ENCODE peak calls at places on chromosomes 13 and 19, in seven cellular contexts. One of them, this sample, is unnamed. For H3K9me3, the result is how much of the 10 kb centered on the place peaks cover.

GRCh38 chr13:32150794-32151193 is 119.2 kb downstream of the FRY start:
- DNase-seq in breast epithelium: peak
- DNase-seq in tibial nerve: peak
- DNase-seq in CD8-positive, alpha-beta memory T cell: no peak
- DNase-seq in endothelial cell of umbilical vein: no peak
- DNase-seq in heart left ventricle: peak
- DNase-seq in A549: no peak
- DNase-seq in this sample: peak

GRCh38 chr19:10892256-10892655 is 20.9 kb downstream of the CARM1 start:
- DNase-seq in breast epithelium: no peak
- DNase-seq in tibial nerve: no peak
- DNase-seq in CD8-positive, alpha-beta memory T cell: no peak
- DNase-seq in endothelial cell of umbilical vein: no peak
- DNase-seq in heart left ventricle: no peak
- DNase-seq in A549: no peak
- DNase-seq in this sample: no peak

GRCh38 chr19:16325671-16326400 is 1.2 kb downstream of the KLF2 start:
- DNase-seq in breast epithelium: no peak
- DNase-seq in tibial nerve: no peak
- DNase-seq in CD8-positive, alpha-beta memory T cell: peak
- DNase-seq in endothelial cell of umbilical vein: peak
- DNase-seq in heart left ventricle: peak
- DNase-seq in A549: no peak
- DNase-seq in this sample: peak

GRCh38 chr13:48930933-48931332 is 44.8 kb upstream of the FNDC3A start:
- DNase-seq in breast epithelium: no peak
- DNase-seq in tibial nerve: no peak
- DNase-seq in CD8-positive, alpha-beta memory T cell: no peak
- DNase-seq in endothelial cell of umbilical vein: no peak
- DNase-seq in heart left ventricle: no peak
- DNase-seq in A549: no peak
- DNase-seq in this sample: no peak

GRCh38 chr19:33477781-33478180 is 43.8 kb downstream of the PEPD start:
- DNase-seq in breast epithelium: no peak
- DNase-seq in tibial nerve: no peak
- DNase-seq in CD8-positive, alpha-beta memory T cell: no peak
- DNase-seq in endothelial cell of umbilical vein: no peak
- DNase-seq in heart left ventricle: no peak
- DNase-seq in A549: no peak
- DNase-seq in this sample: no peak

GRCh38 chr19:57812201-57812600 is 2.5 kb downstream of the ZNF552 start:
- DNase-seq in breast epithelium: no peak
- DNase-seq in tibial nerve: no peak
- DNase-seq in CD8-positive, alpha-beta memory T cell: no peak
- DNase-seq in endothelial cell of umbilical vein: no peak
- DNase-seq in heart left ventricle: no peak
- DNase-seq in A549: no peak
- DNase-seq in this sample: no peak

GRCh38 chr13:76473552-76474134 is 412.6 kb downstream of the KCTD12 start:
- DNase-seq in breast epithelium: peak
- DNase-seq in tibial nerve: peak
- DNase-seq in CD8-positive, alpha-beta memory T cell: peak
- DNase-seq in endothelial cell of umbilical vein: peak
- DNase-seq in heart left ventricle: peak
- DNase-seq in A549: peak
- DNase-seq in this sample: peak

GRCh38 chr19:38455031-38455430 is 21.5 kb downstream of the RYR1 start:
- DNase-seq in breast epithelium: no peak
- DNase-seq in tibial nerve: no peak
- DNase-seq in CD8-positive, alpha-beta memory T cell: no peak
- DNase-seq in endothelial cell of umbilical vein: no peak
- DNase-seq in heart left ventricle: no peak
- DNase-seq in A549: no peak
- DNase-seq in this sample: no peak

GRCh38 chr19:40119380-40119779 is 28.6 kb upstream of the ZNF780A start:
- DNase-seq in breast epithelium: no peak
- DNase-seq in tibial nerve: no peak
- DNase-seq in CD8-positive, alpha-beta memory T cell: no peak
- DNase-seq in endothelial cell of umbilical vein: no peak
- DNase-seq in heart left ventricle: no peak
- DNase-seq in A549: no peak
- DNase-seq in this sample: no peak

GRCh38 chr19:14449321-14449720 is 16.2 kb downstream of the PKN1 start:
- DNase-seq in breast epithelium: no peak
- DNase-seq in tibial nerve: no peak
- DNase-seq in CD8-positive, alpha-beta memory T cell: no peak
- DNase-seq in endothelial cell of umbilical vein: no peak
- DNase-seq in heart left ventricle: no peak
- DNase-seq in A549: no peak
- DNase-seq in this sample: no peak

GRCh38 chr19:4709440-4710280 is 14.0 kb downstream of the DPP9 start:
- DNase-seq in breast epithelium: no peak
- DNase-seq in tibial nerve: no peak
- DNase-seq in CD8-positive, alpha-beta memory T cell: no peak
- DNase-seq in endothelial cell of umbilical vein: no peak
- DNase-seq in heart left ventricle: no peak
- DNase-seq in A549: no peak
- DNase-seq in this sample: no peak

GRCh38 chr13:42893346-42893745 is 98.7 kb downstream of the EPSTI1 start:
- DNase-seq in breast epithelium: no peak
- DNase-seq in tibial nerve: no peak
- DNase-seq in CD8-positive, alpha-beta memory T cell: no peak
- DNase-seq in endothelial cell of umbilical vein: peak
- DNase-seq in heart left ventricle: no peak
- DNase-seq in A549: no peak
- DNase-seq in this sample: no peak

GRCh38 chr13:38159710-38160109 is 189.9 kb upstream of the UFM1 start:
- DNase-seq in breast epithelium: no peak
- DNase-seq in tibial nerve: no peak
- DNase-seq in CD8-positive, alpha-beta memory T cell: no peak
- DNase-seq in endothelial cell of umbilical vein: no peak
- DNase-seq in heart left ventricle: no peak
- DNase-seq in A549: no peak
- DNase-seq in this sample: no peak

GRCh38 chr19:29577662-29577963 is 28.5 kb upstream of the POP4 start:
- DNase-seq in breast epithelium: no peak
- DNase-seq in tibial nerve: no peak
- DNase-seq in CD8-positive, alpha-beta memory T cell: no peak
- DNase-seq in endothelial cell of umbilical vein: no peak
- DNase-seq in heart left ventricle: no peak
- DNase-seq in A549: no peak
- DNase-seq in this sample: no peak

GRCh38 chr13:31764556-31764955 is 25.2 kb downstream of the RXFP2 start:
- DNase-seq in breast epithelium: no peak
- DNase-seq in tibial nerve: no peak
- DNase-seq in CD8-positive, alpha-beta memory T cell: no peak
- DNase-seq in endothelial cell of umbilical vein: no peak
- DNase-seq in heart left ventricle: no peak
- DNase-seq in A549: no peak
- DNase-seq in this sample: no peak

GRCh38 chr13:95689582-95689926 is 12.6 kb downstream of the DNAJC3 start:
- DNase-seq in breast epithelium: no peak
- DNase-seq in tibial nerve: no peak
- DNase-seq in CD8-positive, alpha-beta memory T cell: no peak
- DNase-seq in endothelial cell of umbilical vein: no peak
- DNase-seq in heart left ventricle: no peak
- DNase-seq in A549: no peak
- DNase-seq in this sample: no peak

GRCh38 chr19:20079487-20079886 is 1.7 kb downstream of the ZNF90 start:
- DNase-seq in breast epithelium: no peak
- DNase-seq in tibial nerve: no peak
- DNase-seq in CD8-positive, alpha-beta memory T cell: no peak
- DNase-seq in endothelial cell of umbilical vein: no peak
- DNase-seq in heart left ventricle: no peak
- DNase-seq in A549: no peak
- DNase-seq in this sample: no peak

GRCh38 chr19:33387351-33388230 is 14.1 kb downstream of the CEBPG start:
- DNase-seq in breast epithelium: no peak
- DNase-seq in tibial nerve: no peak
- DNase-seq in CD8-positive, alpha-beta memory T cell: peak
- DNase-seq in endothelial cell of umbilical vein: no peak
- DNase-seq in heart left ventricle: peak
- DNase-seq in A549: no peak
- DNase-seq in this sample: peak

GRCh38 chr13:35388456-35388855 is 88.0 kb downstream of the MAB21L1 start:
- DNase-seq in breast epithelium: no peak
- DNase-seq in tibial nerve: no peak
- DNase-seq in CD8-positive, alpha-beta memory T cell: no peak
- DNase-seq in endothelial cell of umbilical vein: no peak
- DNase-seq in heart left ventricle: no peak
- DNase-seq in A549: no peak
- DNase-seq in this sample: no peak

GRCh38 chr19:1082165-1082927 is 12.8 kb downstream of the POLR2E start:
- DNase-seq in breast epithelium: peak
- DNase-seq in tibial nerve: no peak
- DNase-seq in CD8-positive, alpha-beta memory T cell: peak
- DNase-seq in endothelial cell of umbilical vein: peak
- DNase-seq in heart left ventricle: no peak
- DNase-seq in A549: peak
- DNase-seq in this sample: peak
- H3K27ac ChIP-seq in breast epithelium: peak
- H3K27ac ChIP-seq in tibial nerve: no peak
- H3K27ac ChIP-seq in CD8-positive, alpha-beta memory T cell: no peak
- H3K27ac ChIP-seq in endothelial cell of umbilical vein: no peak
- H3K27ac ChIP-seq in heart left ventricle: no peak
- H3K27ac ChIP-seq in A549: peak
- H3K27ac ChIP-seq in this sample: no peak

GRCh38 chr13:101323601-101324000 is 92.7 kb downstream of the NALCN start:
- DNase-seq in breast epithelium: no peak
- DNase-seq in tibial nerve: no peak
- DNase-seq in CD8-positive, alpha-beta memory T cell: no peak
- DNase-seq in endothelial cell of umbilical vein: no peak
- DNase-seq in heart left ventricle: no peak
- DNase-seq in A549: no peak
- DNase-seq in this sample: no peak

GRCh38 chr13:101327844-101328243 is 88.5 kb downstream of the NALCN start:
- DNase-seq in breast epithelium: no peak
- DNase-seq in tibial nerve: no peak
- DNase-seq in CD8-positive, alpha-beta memory T cell: no peak
- DNase-seq in endothelial cell of umbilical vein: no peak
- DNase-seq in heart left ventricle: no peak
- DNase-seq in A549: no peak
- DNase-seq in this sample: no peak

GRCh38 chr13:101331731-101332130 is 84.6 kb downstream of the NALCN start:
- DNase-seq in breast epithelium: no peak
- DNase-seq in tibial nerve: no peak
- DNase-seq in CD8-positive, alpha-beta memory T cell: no peak
- DNase-seq in endothelial cell of umbilical vein: no peak
- DNase-seq in heart left ventricle: no peak
- DNase-seq in A549: no peak
- DNase-seq in this sample: no peak

GRCh38 chr13:101325423-101325822 is 90.9 kb downstream of the NALCN start:
- DNase-seq in breast epithelium: no peak
- DNase-seq in tibial nerve: no peak
- DNase-seq in CD8-positive, alpha-beta memory T cell: no peak
- DNase-seq in endothelial cell of umbilical vein: no peak
- DNase-seq in heart left ventricle: no peak
- DNase-seq in A549: no peak
- DNase-seq in this sample: no peak

DNA sequence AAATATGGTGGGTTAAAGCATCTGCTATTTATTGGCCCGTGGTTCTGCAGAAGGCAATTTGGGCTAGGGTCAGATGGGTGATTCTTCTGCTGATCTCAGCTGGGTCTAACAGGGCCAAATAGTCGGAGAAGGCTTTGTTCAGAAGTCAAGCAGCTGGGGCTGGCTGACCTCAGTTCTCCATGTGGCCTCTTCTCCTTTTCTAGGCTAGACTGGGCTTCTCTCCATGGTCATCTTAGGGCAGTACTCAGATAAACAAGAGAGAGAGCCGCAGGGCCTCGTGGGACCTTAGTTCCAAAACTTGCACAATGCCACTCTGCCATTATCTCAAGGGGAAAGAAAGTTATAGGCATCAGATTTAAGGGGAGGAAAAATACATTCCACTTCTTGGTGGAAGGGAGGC is 89.6 kb downstream of the NALCN start:
- DNase-seq in breast epithelium: no peak
- DNase-seq in tibial nerve: no peak
- DNase-seq in CD8-positive, alpha-beta memory T cell: no peak
- DNase-seq in endothelial cell of umbilical vein: no peak
- DNase-seq in heart left ventricle: no peak
- DNase-seq in A549: no peak
- DNase-seq in this sample: no peak
- H3K9me3 ChIP-seq in breast epithelium: under half
- H3K9me3 ChIP-seq in tibial nerve: under half
- H3K9me3 ChIP-seq in CD8-positive, alpha-beta memory T cell: under half
- H3K9me3 ChIP-seq in endothelial cell of umbilical vein: under half
- H3K9me3 ChIP-seq in heart left ventricle: under half
- H3K9me3 ChIP-seq in A549: under half
- H3K9me3 ChIP-seq in this sample: under half

GRCh38 chr13:20193142-20193923 is 595 bp upstream of the GJB2 start:
- DNase-seq in breast epithelium: no peak
- DNase-seq in tibial nerve: no peak
- DNase-seq in CD8-positive, alpha-beta memory T cell: no peak
- DNase-seq in endothelial cell of umbilical vein: no peak
- DNase-seq in heart left ventricle: no peak
- DNase-seq in A549: no peak
- DNase-seq in this sample: no peak
- H3K4me3 ChIP-seq in breast epithelium: peak
- H3K4me3 ChIP-seq in tibial nerve: peak
- H3K4me3 ChIP-seq in CD8-positive, alpha-beta memory T cell: peak
- H3K4me3 ChIP-seq in endothelial cell of umbilical vein: no peak
- H3K4me3 ChIP-seq in heart left ventricle: peak
- H3K4me3 ChIP-seq in A549: peak
- H3K4me3 ChIP-seq in this sample: peak

GRCh38 chr19:343941-344624 is 513 bp downstream of the MIER2 start:
- DNase-seq in breast epithelium: no peak
- DNase-seq in tibial nerve: no peak
- DNase-seq in CD8-positive, alpha-beta memory T cell: no peak
- DNase-seq in endothelial cell of umbilical vein: peak
- DNase-seq in heart left ventricle: no peak
- DNase-seq in A549: peak
- DNase-seq in this sample: peak
- H3K27ac ChIP-seq in breast epithelium: peak
- H3K27ac ChIP-seq in tibial nerve: peak
- H3K27ac ChIP-seq in CD8-positive, alpha-beta memory T cell: peak
- H3K27ac ChIP-seq in endothelial cell of umbilical vein: peak
- H3K27ac ChIP-seq in heart left ventricle: peak
- H3K27ac ChIP-seq in A549: peak
- H3K27ac ChIP-seq in this sample: no peak

GRCh38 chr19:2847507-2847906 is 6.2 kb downstream of the ZNF555 start:
- DNase-seq in breast epithelium: no peak
- DNase-seq in tibial nerve: no peak
- DNase-seq in CD8-positive, alpha-beta memory T cell: no peak
- DNase-seq in endothelial cell of umbilical vein: no peak
- DNase-seq in heart left ventricle: no peak
- DNase-seq in A549: no peak
- DNase-seq in this sample: no peak
- H3K9me3 ChIP-seq in breast epithelium: half or more
- H3K9me3 ChIP-seq in tibial nerve: half or more
- H3K9me3 ChIP-seq in CD8-positive, alpha-beta memory T cell: under half
- H3K9me3 ChIP-seq in endothelial cell of umbilical vein: under half
- H3K9me3 ChIP-seq in heart left ventricle: under half
- H3K9me3 ChIP-seq in A549: half or more
- H3K9me3 ChIP-seq in this sample: under half

GRCh38 chr19:46413262-46414031 is at the start of gene CCDC8:
- DNase-seq in breast epithelium: peak
- DNase-seq in tibial nerve: peak
- DNase-seq in CD8-positive, alpha-beta memory T cell: no peak
- DNase-seq in endothelial cell of umbilical vein: no peak
- DNase-seq in heart left ventricle: peak
- DNase-seq in A549: no peak
- DNase-seq in this sample: peak
- H3K4me3 ChIP-seq in breast epithelium: peak
- H3K4me3 ChIP-seq in tibial nerve: peak
- H3K4me3 ChIP-seq in CD8-positive, alpha-beta memory T cell: no peak
- H3K4me3 ChIP-seq in endothelial cell of umbilical vein: no peak
- H3K4me3 ChIP-seq in heart left ventricle: peak
- H3K4me3 ChIP-seq in A549: no peak
- H3K4me3 ChIP-seq in this sample: peak

GRCh38 chr13:110306340-110306959 is 507 bp downstream of the COL4A1 start:
- DNase-seq in breast epithelium: no peak
- DNase-seq in tibial nerve: no peak
- DNase-seq in CD8-positive, alpha-beta memory T cell: no peak
- DNase-seq in endothelial cell of umbilical vein: peak
- DNase-seq in heart left ventricle: no peak
- DNase-seq in A549: no peak
- DNase-seq in this sample: no peak
- H3K27ac ChIP-seq in breast epithelium: peak
- H3K27ac ChIP-seq in tibial nerve: peak
- H3K27ac ChIP-seq in CD8-positive, alpha-beta memory T cell: no peak
- H3K27ac ChIP-seq in endothelial cell of umbilical vein: peak
- H3K27ac ChIP-seq in heart left ventricle: peak
- H3K27ac ChIP-seq in A549: peak
- H3K27ac ChIP-seq in this sample: peak

This sample was measured in aorta.